ENCODE peak calls at places on chromosomes 2 and 18, in six cellular contexts. M, F, L, S, C and G are unnamed samples. For H3K4me1, the result is how much of the 10 kb centered on the place peaks cover.

GRCh38 chr2:162795312-162795711 is 43.3 kb downstream of the KCNH7 start:
- DNase-seq in F (no peak), L (peak), C (no peak), M (peak), S (no peak), G (no peak)

GRCh38 chr2:43133708-43134570 is 92.5 kb downstream of the ZFP36L2 start:
- DNase-seq in S (no peak), F (no peak), M (no peak), L (no peak), C (no peak), G (no peak)

GRCh38 chr18:35968278-35968880 is 4.1 kb upstream of the RMP24 start:
- DNase-seq in F (no peak), L (no peak), C (peak), M (no peak), S (no peak), G (no peak)

GRCh38 chr2:234823877-234824376 is 127.9 kb upstream of the SH3BP4 start:
- DNase-seq in S (peak), F (no peak), M (peak), C (peak), L (peak), G (no peak)

GRCh38 chr2:232550351-232551261 is at the start of the genes EIF4E2 and TIGD1:
- DNase-seq in S (peak), M (peak), F (peak), L (peak), C (peak), G (peak)

GRCh38 chr18:1779587-1779986 is 791.7 kb downstream of the METTL4 start:
- DNase-seq in F (no peak), M (no peak), C (no peak), S (no peak), L (no peak), G (no peak)

GRCh38 chr18:25449046-25449445 is 97.1 kb upstream of the ZNF521 start:
- DNase-seq in L (no peak), C (no peak), F (no peak), S (no peak), M (no peak), G (no peak)

GRCh38 chr2:34353498-34354113 is 754.5 kb upstream of the FAM98A start:
- DNase-seq in S (no peak), L (no peak), M (no peak), F (no peak), C (no peak), G (no peak)

DNA sequence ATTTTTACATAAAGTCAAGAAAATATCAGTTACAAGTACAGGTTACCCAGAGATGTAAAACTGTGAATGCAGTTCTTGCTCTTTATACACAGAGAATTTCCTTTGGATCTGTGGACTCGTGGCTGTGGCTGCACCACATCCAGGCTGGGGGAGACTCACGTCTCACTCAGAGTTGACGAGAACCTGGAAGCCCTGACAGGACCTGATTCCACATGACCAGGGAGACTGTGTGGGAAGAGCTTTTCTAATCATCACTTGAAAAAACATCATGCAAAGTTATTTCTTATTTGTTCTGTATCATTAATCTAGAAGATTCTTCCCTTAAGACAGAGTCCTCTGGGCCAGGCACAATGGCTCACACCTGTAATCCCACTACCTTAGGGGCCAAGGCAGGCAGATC is 1159.0 kb downstream of the RPIA start:
- DNase-seq in L (no peak), C (no peak), F (no peak), M (no peak), S (no peak), G (no peak)
- H3K14ac ChIP-seq in L (no peak), C (no peak), F (no peak), M (no peak), S (no peak), G (no peak)

DNA sequence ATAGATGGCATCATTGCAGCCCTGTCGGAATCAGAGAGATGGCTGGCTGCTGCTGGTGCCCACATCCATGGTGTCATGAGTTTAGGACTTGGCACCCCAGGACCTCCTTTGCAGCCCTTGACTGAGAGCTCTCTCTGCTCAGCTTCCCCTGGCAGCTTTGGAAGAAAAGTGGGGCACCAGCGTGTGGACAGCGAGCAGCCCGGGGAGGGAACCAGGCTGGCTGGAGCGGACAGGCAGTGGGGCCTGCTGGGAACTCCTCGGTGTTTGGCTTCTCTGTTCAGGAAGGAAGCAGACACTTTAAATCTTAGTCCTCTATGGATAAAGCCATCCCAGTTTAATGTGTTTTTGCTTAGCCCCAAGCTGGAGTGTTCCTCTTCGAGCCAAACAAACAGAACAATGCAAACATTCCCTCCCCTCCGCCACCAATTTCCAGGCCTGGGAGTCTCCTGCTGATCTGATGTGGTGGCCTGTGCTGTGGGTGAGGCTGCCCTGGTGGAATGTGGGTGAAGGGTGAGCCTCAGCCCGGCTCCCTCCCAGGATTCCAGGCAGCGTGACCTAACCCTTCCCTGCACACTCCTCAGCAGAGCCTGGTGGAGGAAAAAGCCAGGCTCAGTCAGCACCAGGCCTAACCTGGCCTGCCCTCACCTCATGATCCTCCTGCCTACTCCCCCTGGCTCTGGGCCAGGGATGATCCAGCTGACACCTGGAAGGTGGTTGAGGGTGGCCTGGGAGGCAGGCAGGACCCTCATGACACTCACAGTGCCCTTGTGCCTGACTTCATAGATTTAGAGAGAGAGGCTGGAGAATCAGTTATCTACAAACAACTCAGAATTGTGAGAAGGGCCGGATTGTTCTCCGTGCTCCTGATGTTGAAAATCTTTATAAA is 21.6 kb upstream of the ITGB6 start:
- DNase-seq in L (peak), F (no peak), M (no peak), S (peak), C (peak), G (no peak)
- H3K4me1 ChIP-seq in L (under half), F (under half), M (under half), S (under half), C (under half), G (under half)

GRCh38 chr2:215364157-215365155 is 52.6 kb downstream of the ATIC start:
- DNase-seq in L (no peak), C (peak), S (peak), M (no peak), F (no peak), G (no peak)
- H3K14ac ChIP-seq in L (no peak), C (no peak), S (no peak), M (no peak), F (no peak), G (no peak)

GRCh38 chr18:48541747-48542108 is 2.9 kb downstream of the CTIF start:
- DNase-seq in S (no peak), C (no peak), F (no peak), M (no peak), L (no peak), G (no peak)

GRCh38 chr18:48539406-48540328 is 836 bp downstream of the CTIF start:
- DNase-seq in S (peak), F (no peak), C (peak), M (peak), L (peak), G (peak)

GRCh38 chr18:48542513-48543181 is 3.8 kb downstream of the CTIF start:
- DNase-seq in M (no peak), L (no peak), F (no peak), C (peak), S (no peak), G (peak)

GRCh38 chr18:48540329-48541025 is 1.6 kb downstream of the CTIF start:
- DNase-seq in L (peak), S (peak), C (peak), M (peak), F (no peak), G (peak)

DNA sequence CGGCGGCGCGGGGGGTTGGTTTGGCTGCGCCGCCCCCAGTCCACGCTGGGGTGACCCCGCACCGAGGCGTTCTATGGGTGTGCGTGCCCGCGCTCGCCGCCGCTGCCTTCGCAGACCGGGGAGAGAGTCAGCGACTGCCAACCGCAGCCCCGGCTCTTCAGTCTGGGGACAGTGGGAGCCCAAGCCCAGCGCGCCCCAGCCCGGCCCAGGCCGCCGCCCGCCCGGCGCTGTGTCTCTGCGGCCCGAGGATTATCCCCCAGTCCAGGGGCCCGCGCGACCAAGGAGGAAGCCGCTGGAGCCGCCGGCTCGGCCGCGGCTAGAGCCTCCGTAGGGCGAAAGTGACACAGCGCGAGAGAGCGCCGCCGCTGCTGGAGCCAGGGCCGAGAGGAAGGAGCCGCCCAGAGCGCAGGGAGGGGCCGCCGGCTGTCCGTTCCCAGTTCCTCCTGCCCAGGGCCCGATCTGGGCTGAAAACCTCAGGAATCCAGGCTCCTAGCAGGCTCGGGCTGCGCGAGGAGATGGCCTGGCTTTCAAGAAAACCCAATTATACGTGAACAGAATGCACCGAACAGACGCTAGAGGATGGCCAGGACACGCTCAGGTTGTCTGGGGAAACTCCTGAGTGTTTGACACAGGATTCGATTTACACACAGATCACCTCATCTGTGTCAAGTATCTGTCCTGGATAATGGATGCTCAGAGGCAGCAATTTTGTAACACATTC is 2.4 kb downstream of the CTIF start:
- DNase-seq in S (peak), L (peak), F (no peak), M (peak), C (peak), G (peak)
- H3K4me1 ChIP-seq in S (under half), L (under half), F (under half), M (under half), C (under half), G (under half)

DNA sequence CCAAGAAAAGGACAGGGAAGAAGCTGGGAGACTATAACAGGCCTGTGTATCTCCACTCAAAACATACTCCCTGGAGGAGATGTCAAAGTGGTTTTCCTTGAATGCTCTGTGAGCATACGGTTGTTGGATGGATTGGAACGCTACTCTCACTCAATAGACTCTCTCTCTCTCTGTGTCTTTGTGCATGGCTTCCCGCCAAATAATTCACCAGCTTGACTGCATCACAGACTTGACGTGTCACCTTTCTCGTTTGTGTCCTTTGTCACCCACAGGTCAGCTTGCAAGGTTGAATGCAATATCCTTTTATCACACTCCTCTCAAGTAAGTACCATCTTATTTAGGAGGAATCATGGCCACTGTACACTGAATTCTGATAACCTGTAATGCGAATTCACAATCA is 156.8 kb upstream of the MAPRE2 start:
- DNase-seq in S (no peak), L (no peak), F (no peak), M (no peak), C (no peak), G (no peak)
- H3K14ac ChIP-seq in S (no peak), L (no peak), F (no peak), M (no peak), C (peak), G (no peak)

GRCh38 chr2:144464730-144465129 is 55.2 kb downstream of the ZEB2 start:
- DNase-seq in L (no peak), C (no peak), M (no peak), F (no peak), S (no peak), G (no peak)

GRCh38 chr2:144459937-144460336 is 60.0 kb downstream of the ZEB2 start:
- DNase-seq in C (peak), S (peak), L (no peak), F (no peak), M (no peak), G (no peak)

GRCh38 chr2:144465723-144466122 is 54.2 kb downstream of the ZEB2 start:
- DNase-seq in M (no peak), L (no peak), S (no peak), C (no peak), F (no peak), G (no peak)

GRCh38 chr2:144460981-144461766 is 58.7 kb downstream of the ZEB2 start:
- DNase-seq in F (no peak), S (peak), M (no peak), L (no peak), C (no peak), G (no peak)

DNA sequence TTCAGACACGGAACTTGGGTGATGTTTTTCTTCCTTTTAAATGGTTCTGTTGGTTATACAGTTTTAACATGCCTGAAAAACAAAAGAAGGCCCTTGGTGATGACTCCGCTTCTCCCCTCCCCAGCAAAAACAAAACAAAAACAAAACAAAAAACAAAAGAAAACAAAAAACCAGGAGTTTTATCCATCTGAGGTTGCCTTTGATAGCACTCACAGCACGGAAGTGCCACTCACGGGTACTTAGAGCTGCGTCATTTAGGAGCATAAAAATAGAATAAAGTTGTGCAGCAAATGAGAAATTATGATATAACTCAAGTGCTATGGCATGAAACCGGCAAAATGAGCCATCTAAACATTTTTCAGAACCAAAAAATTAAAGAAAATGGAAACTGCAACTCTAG is 57.7 kb downstream of the ZEB2 start:
- DNase-seq in M (no peak), L (no peak), C (no peak), S (no peak), F (no peak), G (no peak)
- H3K4me1 ChIP-seq in M (under half), L (under half), C (under half), S (under half), F (under half), G (under half)

GRCh38 chr18:32110005-32110404 is 18.3 kb downstream of the RNF138 start:
- DNase-seq in M (no peak), F (no peak), S (no peak), C (no peak), L (no peak), G (no peak)

GRCh38 chr18:32104516-32104915 is 12.8 kb downstream of the RNF138 start:
- DNase-seq in S (no peak), C (no peak), L (no peak), M (no peak), F (no peak), G (no peak)
- H3K14ac ChIP-seq in S (no peak), C (no peak), L (no peak), M (no peak), F (no peak), G (no peak)

GRCh38 chr2:62660087-62660486 is 45.4 kb upstream of the EHBP1 start:
- DNase-seq in S (no peak), C (peak), F (no peak), L (no peak), M (no peak), G (no peak)
- H3K4me1 ChIP-seq in S (under half), C (under half), F (under half), L (under half), M (under half), G (under half)

GRCh38 chr2:70477473-70477872 is 76.2 kb downstream of the TGFA start:
- DNase-seq in F (peak), C (no peak), M (no peak), S (no peak), L (no peak), G (peak)
- H3K14ac ChIP-seq in F (no peak), C (no peak), M (no peak), S (no peak), L (no peak), G (no peak)

GRCh38 chr2:74199871-74200305 is 1.5 kb downstream of the MTHFD2 start:
- DNase-seq in C (peak), M (no peak), S (peak), L (peak), F (no peak), G (no peak)
- H3K4me1 ChIP-seq in C (under half), M (under half), S (under half), L (under half), F (under half), G (under half)